ENCODE peak calls at places on chromosomes 13 and 19, in four cellular contexts. U, O, F and D are unnamed samples.

GRCh38 chr13:43061496-43062280 is 38.3 kb downstream of the DNAJC15 start:
- DNase-seq in U (no peak), O (no peak), F (no peak), D (no peak)

GRCh38 chr13:85412448-85412847 is 386.8 kb downstream of the SLITRK6 start:
- DNase-seq in U (no peak), O (no peak), F (no peak), D (no peak)

GRCh38 chr13:52695856-52696255 is 43.2 kb downstream of the SUGT1 start:
- DNase-seq in U (no peak), O (no peak), F (no peak), D (no peak)

GRCh38 chr13:77868717-77869116 is 49.9 kb downstream of the EDNRB start:
- DNase-seq in U (no peak), O (no peak), F (no peak), D (no peak)

GRCh38 chr13:34672631-34673030 is 269.4 kb upstream of the NBEA start:
- DNase-seq in U (no peak), O (no peak), F (no peak), D (no peak)

GRCh38 chr19:32404213-32404938 is 1.2 kb upstream of the DPY19L3 start:
- DNase-seq in U (no peak), O (no peak), F (peak), D (no peak)

GRCh38 chr19:2221250-2221831 is 14.8 kb downstream of the PLEKHJ1 start:
- DNase-seq in U (no peak), O (no peak), F (no peak), D (no peak)

GRCh38 chr13:71864094-71864980 is 2.7 kb downstream of the DACH1 start:
- DNase-seq in U (peak), O (peak), F (peak), D (peak)

GRCh38 chr13:108269601-108270328 is at the start of gene TNFSF13B:
- DNase-seq in U (peak), O (peak), F (peak), D (peak)

GRCh38 chr19:47239610-47240296 is 8.8 kb upstream of the BBC3 start:
- DNase-seq in U (no peak), O (peak), F (peak), D (no peak)

GRCh38 chr13:22173605-22174004 is 502.7 kb downstream of the FGF9 start:
- DNase-seq in U (no peak), O (no peak), F (no peak), D (no peak)

GRCh38 chr13:114226088-114226487 is 8.6 kb upstream of the CDC16 start:
- DNase-seq in U (no peak), O (no peak), F (peak), D (no peak)

GRCh38 chr13:65472336-65472735 is 1757.8 kb downstream of the PCDH9 start:
- DNase-seq in U (no peak), O (no peak), F (no peak), D (no peak)

GRCh38 chr19:4695224-4695731 is 25.1 kb upstream of the MYDGF start:
- DNase-seq in U (no peak), O (no peak), F (no peak), D (peak)

GRCh38 chr19:49954092-49954825 is 6.7 kb downstream of the SIGLEC11 start:
- DNase-seq in U (no peak), O (peak), F (no peak), D (no peak)

GRCh38 chr19:41705393-41706174 is 2.8 kb upstream of the CEACAM5 start:
- DNase-seq in U (peak), O (no peak), F (peak), D (peak)

GRCh38 chr13:50589651-50590054 is 253.8 kb downstream of the DLEU7 start:
- DNase-seq in U (no peak), O (no peak), F (no peak), D (no peak)

DNA sequence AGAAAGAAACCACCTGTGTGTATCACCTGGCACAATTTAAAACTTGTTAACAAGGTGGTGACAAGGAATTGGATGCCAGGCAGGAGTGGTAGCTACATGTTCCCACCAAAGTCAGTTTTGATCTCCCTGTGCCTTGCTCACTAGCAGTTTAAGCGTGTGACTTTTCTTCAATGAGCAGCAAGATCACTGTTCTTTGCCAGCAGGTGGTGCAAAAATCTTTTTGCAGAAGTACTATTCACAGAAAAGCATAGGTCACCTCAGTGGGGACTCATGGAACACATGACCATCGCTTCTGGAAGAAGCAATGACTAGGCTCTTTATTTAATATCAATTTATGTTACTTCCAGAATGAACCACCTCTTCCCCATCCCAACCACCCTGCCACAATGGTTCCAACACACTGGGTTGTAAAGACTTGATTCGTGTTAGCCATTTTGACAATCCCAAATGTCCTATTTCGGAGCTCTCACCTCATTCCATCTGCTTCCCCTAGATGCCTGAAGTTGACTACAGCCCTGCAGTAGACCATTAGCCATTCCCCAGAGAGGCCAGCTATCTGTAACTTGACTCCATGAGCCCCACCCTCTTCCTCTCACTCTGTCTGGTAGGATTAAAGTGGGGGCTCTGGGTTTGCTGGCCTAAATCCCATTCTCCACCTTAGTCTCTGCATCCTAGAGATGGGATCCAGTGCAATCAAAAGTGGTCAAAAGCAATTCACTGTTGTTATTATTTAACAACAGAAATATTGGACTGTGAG is 59.1 kb upstream of the TNFRSF19 start:
- DNase-seq in U (no peak), O (peak), F (peak), D (no peak)
- H3K27ac ChIP-seq in U (no peak), O (peak), F (no peak), D (no peak)

GRCh38 chr19:50981587-50982146 is 2.0 kb downstream of the KLK7 start:
- DNase-seq in U (no peak), O (no peak), F (no peak), D (no peak)

GRCh38 chr19:50982186-50982585 is 1.5 kb downstream of the KLK7 start:
- DNase-seq in U (no peak), O (no peak), F (no peak), D (no peak)

GRCh38 chr19:50980203-50980602 is 3.5 kb downstream of the KLK7 start:
- DNase-seq in U (no peak), O (no peak), F (no peak), D (no peak)

GRCh38 chr19:50979758-50980157 is 4.0 kb downstream of the KLK7 start:
- DNase-seq in U (no peak), O (no peak), F (no peak), D (no peak)

DNA sequence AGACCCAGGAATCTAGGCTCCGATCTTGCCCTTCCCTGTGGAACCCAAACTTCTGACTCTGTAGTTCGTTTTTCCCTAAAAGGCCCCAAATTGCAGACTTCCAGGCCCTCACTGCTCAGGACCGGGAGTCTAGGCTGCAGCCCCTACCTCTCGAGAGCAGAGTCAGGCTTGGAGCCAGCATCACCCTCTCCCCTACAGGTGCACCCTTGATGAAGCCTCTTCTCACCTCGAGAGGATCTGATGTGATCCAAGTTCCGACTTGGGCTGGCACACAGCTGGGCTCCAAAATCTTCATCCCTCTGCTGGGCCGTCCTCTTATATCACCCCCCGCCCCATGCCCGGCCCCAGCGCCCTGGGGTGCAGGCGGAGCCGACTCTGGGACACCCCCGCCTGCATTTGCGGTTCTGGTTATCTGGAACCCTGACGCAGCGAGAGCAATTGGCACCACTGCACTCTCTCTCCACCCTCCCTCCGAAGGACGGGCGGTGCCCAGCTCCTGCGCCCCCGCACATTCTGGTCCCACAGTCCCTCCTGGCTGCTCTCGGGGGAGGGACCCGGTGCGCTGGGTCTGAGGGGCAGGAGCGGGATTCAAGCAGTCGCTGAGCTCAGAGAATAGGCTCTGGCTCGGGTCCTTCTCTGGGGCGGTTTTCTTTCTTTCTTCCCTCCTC is at the start of gene KLK7:
- DNase-seq in U (no peak), O (no peak), F (no peak), D (no peak)
- H3K4me3 ChIP-seq in U (no peak), O (no peak), F (no peak), D (no peak)

GRCh38 chr13:94323746-94324408 is 155.6 kb downstream of the DCT start:
- DNase-seq in U (no peak), O (no peak), F (no peak), D (no peak)
- H3K27ac ChIP-seq in U (no peak), O (peak), F (no peak), D (no peak)

DNA sequence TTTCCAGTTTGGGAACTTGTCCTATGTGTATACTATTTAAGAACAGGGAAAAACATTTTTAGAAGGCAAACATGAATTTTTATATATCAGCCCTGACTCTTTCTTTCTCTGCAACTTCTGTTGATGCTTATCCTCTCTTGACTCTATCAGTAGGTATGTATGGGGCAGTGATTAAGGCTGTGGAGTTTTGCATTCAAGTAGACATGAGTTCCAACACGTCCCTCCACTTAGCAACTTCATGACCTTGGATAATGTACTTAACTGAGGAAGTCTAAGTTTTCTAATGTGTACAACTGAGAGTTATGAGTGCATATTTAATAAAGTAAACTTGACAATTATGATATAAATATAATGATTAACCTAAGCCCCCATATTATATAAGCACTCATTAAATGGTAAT is 414.6 kb downstream of the TDRD3 start:
- DNase-seq in U (no peak), O (no peak), F (no peak), D (no peak)
- H3K4me3 ChIP-seq in U (no peak), O (no peak), F (no peak), D (no peak)

GRCh38 chr19:40411958-40412499 is 1.1 kb downstream of the PRX start:
- DNase-seq in U (no peak), O (no peak), F (no peak), D (no peak)

GRCh38 chr19:40414536-40415535 is 1.7 kb upstream of the PRX start:
- DNase-seq in U (no peak), O (no peak), F (no peak), D (no peak)

GRCh38 chr19:40412866-40413265 is 312 bp downstream of the PRX start:
- DNase-seq in U (no peak), O (no peak), F (no peak), D (no peak)

GRCh38 chr19:40411125-40411842 is 1.9 kb downstream of the PRX start:
- DNase-seq in U (no peak), O (no peak), F (no peak), D (no peak)

GRCh38 chr19:40413291-40413994 is at the start of gene PRX:
- DNase-seq in U (no peak), O (peak), F (no peak), D (no peak)
- H3K27ac ChIP-seq in U (no peak), O (no peak), F (no peak), D (no peak)

DNA sequence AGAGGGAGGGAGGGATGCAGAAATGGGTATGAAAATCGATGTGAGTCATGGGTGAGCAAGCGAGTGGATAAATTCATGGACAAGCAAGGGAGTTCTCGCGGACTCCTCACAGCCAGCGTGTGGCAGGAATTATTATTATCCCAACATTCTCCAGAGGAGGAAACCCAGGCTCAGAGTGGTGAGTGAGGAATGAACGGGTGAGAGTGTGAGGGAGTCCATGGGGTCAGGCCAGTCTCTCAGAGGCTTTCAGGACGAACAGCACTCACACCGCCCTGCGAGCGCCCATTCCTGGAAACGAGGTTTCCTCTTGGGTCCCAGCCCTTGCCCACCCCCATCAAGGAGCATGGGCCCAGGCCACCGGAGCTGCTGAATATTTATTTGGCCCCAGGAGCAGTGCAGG is 6.3 kb upstream of the DNAAF3 start:
- DNase-seq in U (no peak), O (no peak), F (no peak), D (no peak)
- H3K4me3 ChIP-seq in U (no peak), O (no peak), F (no peak), D (no peak)

DNA sequence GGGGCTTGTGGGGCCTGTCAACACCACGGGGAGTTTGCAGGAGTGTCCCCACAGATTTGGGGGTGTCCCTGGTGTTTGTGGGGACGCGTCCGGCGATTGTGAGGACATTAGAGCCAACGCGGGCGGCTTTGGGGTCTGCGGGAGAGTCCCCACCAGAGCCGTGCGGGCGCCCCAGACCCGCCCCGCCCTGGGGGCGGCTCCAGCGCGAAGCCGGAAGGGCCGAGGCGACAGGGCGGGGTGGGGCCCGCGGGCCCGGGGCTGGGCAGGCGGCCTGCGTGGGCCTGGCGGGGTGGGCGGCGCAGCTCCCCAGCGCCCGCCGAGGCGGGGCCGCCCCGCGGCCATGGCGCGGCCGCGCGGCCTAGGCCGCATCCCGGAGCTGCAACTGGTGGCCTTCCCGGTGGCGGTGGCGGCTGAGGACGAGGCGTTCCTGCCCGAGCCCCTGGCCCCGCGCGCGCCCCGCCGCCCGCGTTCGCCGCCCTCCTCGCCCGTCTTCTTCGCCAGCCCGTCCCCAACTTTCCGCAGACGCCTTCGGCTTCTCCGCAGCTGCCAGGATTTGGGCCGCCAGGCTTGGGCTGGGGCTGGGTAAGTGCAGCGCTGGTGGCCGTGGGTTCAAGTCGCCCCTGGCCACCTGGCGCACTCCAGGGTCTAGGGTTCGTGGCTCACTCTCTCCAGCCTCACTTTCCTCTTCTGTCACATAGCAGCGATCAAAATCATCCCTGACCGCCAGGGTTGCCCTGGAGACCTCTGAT is 10.3 kb downstream of the PDE4A start:
- DNase-seq in U (peak), O (peak), F (peak), D (no peak)
- H3K27ac ChIP-seq in U (peak), O (no peak), F (peak), D (no peak)